ENCODE peak calls at places on chromosomes 1 and 21, in seven cellular contexts. G is body of pancreas; J is HTR-8/SVneo; P is mesenchymal stem cell; I is fibroblast of mammary gland; F is SK-N-DZ; V is stimulated activated CD8-positive, alpha-beta memory T cell treated with anti-CD3 and anti-CD28 coated beads, Interleukin-2, amount 100 ng/mL, for 48 hours. C is an unnamed sample.

GRCh38 chr1:39462074-39462473 is 29.4 kb upstream of the BMP8A start:
- DNase-seq in G (no peak), J (no peak), P (peak), I (peak), F (no peak), V (no peak), C (no peak)

GRCh38 chr1:86965012-86965826 is 50.8 kb downstream of the HS2ST1 start:
- DNase-seq in G (peak), J (peak), P (peak), I (peak), F (peak), V (no peak), C (no peak)

GRCh38 chr1:234388094-234388493 is 14.8 kb downstream of the COA6 start:
- DNase-seq in G (no peak), J (no peak), P (no peak), I (no peak), F (no peak), V (no peak), C (no peak)

GRCh38 chr1:240455228-240455821 is 156.6 kb downstream of the GREM2 start:
- DNase-seq in G (no peak), J (no peak), P (peak), I (peak), F (no peak), V (no peak), C (no peak)

GRCh38 chr1:106173101-106173500 is 883.4 kb upstream of the PRMT6 start:
- DNase-seq in G (no peak), J (no peak), P (no peak), I (no peak), F (no peak), V (no peak), C (no peak)

GRCh38 chr1:102691592-102692090 is 416.7 kb downstream of the COL11A1 start:
- DNase-seq in G (no peak), J (no peak), P (no peak), I (no peak), F (no peak), V (no peak), C (no peak)

GRCh38 chr1:8510041-8510823 is 192.3 kb downstream of the SLC45A1 start:
- DNase-seq in G (no peak), J (no peak), P (peak), I (peak), F (no peak), V (no peak), C (no peak)

GRCh38 chr21:42676799-42677198 is 23.4 kb downstream of the PDE9A start:
- DNase-seq in G (no peak), J (no peak), P (no peak), I (no peak), F (no peak), V (no peak), C (no peak)

GRCh38 chr1:229714964-229715603 is 89.0 kb downstream of the URB2 start:
- DNase-seq in G (peak), J (no peak), P (peak), I (peak), F (no peak), V (peak), C (no peak)

C was measured in NCI-H2107.